ENCODE peak calls at places on chromosomes 12 and 14, in seven cellular contexts. V, E, Y, P, R, S and F are unnamed samples. For H3K4me1, the result is how much of the 10 kb centered on the place peaks cover.

GRCh38 chr12:6265038-6265405 is 45.5 kb upstream of the PLEKHG6 start:
- DNase-seq in S (no peak), Y (no peak), E (no peak), V (no peak), P (no peak), R (no peak), F (no peak)

GRCh38 chr12:59486827-59487226 is 109.0 kb upstream of the SLC16A7 start:
- DNase-seq in Y (no peak), P (no peak), R (no peak), S (no peak), V (no peak), E (no peak), F (no peak)

GRCh38 chr12:71159260-71159659 is 1.5 kb upstream of the TSPAN8 start:
- DNase-seq in P (no peak), S (no peak), V (no peak), R (no peak), E (no peak), Y (no peak), F (no peak)

GRCh38 chr14:88987516-88987915 is 163.1 kb downstream of the TTC8 start:
- DNase-seq in S (no peak), R (no peak), E (no peak), Y (no peak), V (no peak), P (no peak), F (no peak)

GRCh38 chr12:109760031-109760929 is 46.7 kb downstream of the FAM222A start:
- DNase-seq in V (no peak), P (peak), R (peak), E (peak), Y (no peak), S (no peak), F (no peak)

GRCh38 chr12:43226151-43226550 is 325.9 kb downstream of the ADAMTS20 start:
- DNase-seq in R (no peak), S (no peak), Y (no peak), P (no peak), E (no peak), V (no peak), F (no peak)

GRCh38 chr12:121787063-121787774 is 6.3 kb downstream of the RHOF start:
- DNase-seq in E (no peak), Y (no peak), P (no peak), R (peak), S (no peak), V (peak), F (no peak)

GRCh38 chr12:12922191-12922616 is 29.8 kb downstream of the GPRC5D start:
- DNase-seq in E (no peak), P (no peak), R (no peak), V (peak), Y (peak), S (no peak), F (no peak)

GRCh38 chr14:91354221-91354916 is 63.3 kb downstream of the CCDC88C start:
- DNase-seq in E (no peak), V (no peak), S (no peak), Y (no peak), P (no peak), R (no peak), F (no peak)

GRCh38 chr12:85310456-85311076 is 30.5 kb downstream of the ALX1 start:
- DNase-seq in S (no peak), R (no peak), E (no peak), P (no peak), Y (peak), V (peak), F (no peak)

GRCh38 chr12:6734506-6735082 is 10.7 kb downstream of the COPS7A start:
- DNase-seq in V (no peak), Y (no peak), S (no peak), P (no peak), R (no peak), E (no peak), F (no peak)

GRCh38 chr12:48681738-48682532 is at the start of gene KANSL2:
- DNase-seq in S (peak), Y (peak), R (peak), E (peak), V (peak), P (peak), F (peak)

GRCh38 chr14:104494483-104494882 is 85.1 kb upstream of the C14orf180 start:
- DNase-seq in P (no peak), V (no peak), S (no peak), E (no peak), Y (no peak), R (no peak), F (no peak)

GRCh38 chr12:51070004-51070403 is 13.4 kb downstream of the CSRNP2 start:
- DNase-seq in S (no peak), V (no peak), R (no peak), Y (no peak), E (no peak), P (peak), F (no peak)

GRCh38 chr12:65892905-65893304 is 68.6 kb downstream of the HMGA2 start:
- DNase-seq in V (no peak), E (no peak), P (no peak), S (no peak), Y (no peak), R (no peak), F (no peak)

GRCh38 chr12:6310771-6311610 is 509 bp downstream of the PLEKHG6 start:
- DNase-seq in S (peak), P (no peak), Y (peak), V (no peak), E (no peak), R (peak), F (no peak)

GRCh38 chr12:23084236-23084995 is 459.4 kb downstream of the ETNK1 start:
- DNase-seq in R (no peak), E (no peak), S (peak), V (peak), P (peak), Y (no peak), F (no peak)

GRCh38 chr12:34300376-34301250 is 278.3 kb downstream of the ALG10 start:
- DNase-seq in S (no peak), P (no peak), R (no peak), Y (no peak), E (peak), V (no peak), F (no peak)

GRCh38 chr14:47040490-47040889 is 388.9 kb upstream of the RPL10L start:
- DNase-seq in P (no peak), S (no peak), Y (peak), V (peak), R (no peak), E (no peak), F (no peak)

GRCh38 chr12:627863-628805 is 35.1 kb downstream of the NINJ2 start:
- DNase-seq in V (no peak), Y (no peak), P (no peak), E (no peak), R (no peak), S (no peak), F (no peak)

GRCh38 chr12:95789126-95790024 is 1.2 kb downstream of the NTN4 start:
- DNase-seq in E (peak), P (peak), S (no peak), Y (peak), V (peak), R (peak), F (peak)

GRCh38 chr14:35123388-35123703 is 994 bp downstream of the PRORP start:
- DNase-seq in P (no peak), E (no peak), Y (no peak), S (no peak), R (no peak), V (no peak), F (no peak)

GRCh38 chr12:6943387-6943718 is 263 bp upstream of the RNU7-1 start:
- DNase-seq in S (peak), P (peak), R (peak), E (peak), V (peak), Y (peak), F (peak)

GRCh38 chr12:108827941-108828340 is 29.4 kb downstream of the SSH1 start:
- DNase-seq in V (no peak), S (no peak), R (no peak), Y (no peak), E (no peak), P (no peak), F (no peak)

GRCh38 chr12:49201595-49202295 is 12.9 kb upstream of the TUBA1A start:
- DNase-seq in S (no peak), V (peak), E (peak), R (no peak), P (no peak), Y (peak), F (peak)

GRCh38 chr14:98136420-98136819 is 1135.6 kb downstream of the BCL11B start:
- DNase-seq in P (no peak), V (no peak), E (no peak), S (no peak), R (no peak), Y (no peak), F (no peak)

GRCh38 chr12:116559330-116560080 is at the start of gene MAP1LC3B2:
- DNase-seq in Y (peak), E (no peak), S (peak), V (peak), R (peak), P (peak), F (peak)

GRCh38 chr12:80269953-80270552 is 170.7 kb downstream of the OTOGL start:
- DNase-seq in V (peak), R (no peak), E (no peak), Y (peak), S (peak), P (no peak), F (peak)

GRCh38 chr12:46370792-46371717 is 1.5 kb downstream of the SLC38A2 start:
- DNase-seq in E (peak), Y (peak), V (peak), P (peak), S (peak), R (peak), F (peak)

GRCh38 chr14:54554401-54554800 is 12.5 kb upstream of the SAMD4A start:
- DNase-seq in V (no peak), Y (no peak), P (no peak), R (no peak), S (no peak), E (no peak), F (no peak)

GRCh38 chr14:103334644-103335603 is 887 bp downstream of the EIF5 start:
- DNase-seq in E (peak), S (peak), P (peak), Y (no peak), V (peak), R (peak), F (no peak)

GRCh38 chr12:111827916-111828315 is 14.1 kb upstream of the MAPKAPK5 start:
- DNase-seq in Y (no peak), P (no peak), E (no peak), R (no peak), S (no peak), V (no peak), F (no peak)

GRCh38 chr12:53482626-53483165 is 16.6 kb downstream of the MAP3K12 start:
- DNase-seq in E (peak), P (peak), V (no peak), Y (no peak), R (no peak), S (no peak), F (no peak)

GRCh38 chr14:36070056-36071043 is 106.2 kb downstream of the PTCSC3 start:
- DNase-seq in Y (peak), P (peak), E (no peak), V (peak), S (peak), R (peak), F (peak)

GRCh38 chr14:105471823-105472495 is 2.7 kb upstream of the CRIP2 start:
- DNase-seq in E (peak), S (no peak), V (no peak), P (no peak), Y (no peak), R (no peak), F (no peak)

GRCh38 chr14:23402296-23403138 is 5.6 kb downstream of the MYH6 start:
- DNase-seq in S (peak), V (no peak), P (no peak), E (no peak), R (no peak), Y (peak), F (no peak)

GRCh38 chr12:117761528-117762100 is 207.2 kb downstream of the KSR2 start:
- DNase-seq in V (no peak), S (no peak), R (no peak), P (no peak), E (no peak), Y (no peak), F (no peak)

GRCh38 chr12:65666876-65667275 is 157.4 kb upstream of the HMGA2 start:
- DNase-seq in S (peak), P (no peak), E (no peak), Y (no peak), V (no peak), R (no peak), F (no peak)

GRCh38 chr12:78863482-78864427 is 819 bp upstream of the SYT1 start:
- DNase-seq in E (no peak), P (peak), R (no peak), S (no peak), Y (peak), V (peak), F (no peak)

GRCh38 chr12:82529954-82530353 is 156.8 kb upstream of the TMTC2 start:
- DNase-seq in E (no peak), S (no peak), P (no peak), Y (no peak), V (no peak), R (no peak), F (no peak)

GRCh38 chr12:82530394-82530793 is 156.3 kb upstream of the TMTC2 start:
- DNase-seq in R (no peak), Y (no peak), P (no peak), S (no peak), E (no peak), V (no peak), F (no peak)

GRCh38 chr12:82527165-82527780 is 159.4 kb upstream of the TMTC2 start:
- DNase-seq in Y (peak), V (peak), R (no peak), E (no peak), S (peak), P (peak), F (peak)

GRCh38 chr12:82525616-82526015 is 161.1 kb upstream of the TMTC2 start:
- DNase-seq in S (no peak), Y (no peak), V (no peak), R (no peak), P (no peak), E (no peak), F (no peak)

GRCh38 chr12:82529096-82529495 is 157.6 kb upstream of the TMTC2 start:
- DNase-seq in P (no peak), Y (no peak), S (no peak), V (no peak), E (no peak), R (no peak), F (no peak)
- H3K4me3 ChIP-seq in P (no peak), Y (no peak), S (no peak), V (no peak), E (no peak), R (no peak), F (no peak)

DNA sequence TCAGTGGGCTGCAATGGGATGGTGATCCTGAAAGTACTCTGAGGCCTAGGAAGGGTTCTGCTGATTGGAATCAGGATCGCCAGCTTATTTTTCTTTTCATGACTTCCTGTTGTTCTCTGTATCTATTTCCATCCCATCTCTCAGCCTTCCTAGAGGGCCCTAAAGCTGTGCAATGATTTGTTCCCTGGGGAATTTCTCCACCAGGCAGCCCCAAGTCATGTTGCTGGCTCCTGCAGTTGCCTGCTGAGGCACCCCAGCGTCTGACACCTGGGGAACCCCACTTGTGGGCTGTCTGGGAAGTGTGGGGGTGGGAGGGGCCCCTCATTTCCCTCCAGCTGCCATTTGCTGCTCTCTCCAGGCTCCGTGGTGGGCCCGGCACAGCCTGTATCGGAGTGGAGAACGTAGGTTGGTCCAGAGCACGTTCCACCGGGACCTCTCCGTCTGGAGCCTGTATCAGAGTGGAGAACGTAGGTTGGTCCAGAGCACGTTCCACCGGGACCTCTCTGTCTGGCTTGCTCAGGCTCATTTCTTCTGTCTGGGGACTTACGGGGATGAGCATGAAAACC is 138.3 kb downstream of the TSPAN9 start:
- DNase-seq in V (no peak), R (no peak), E (no peak), S (no peak), Y (no peak), P (no peak), F (no peak)
- H3K4me1 ChIP-seq in V (under half), R (under half), E (under half), S (under half), Y (under half), P (under half), F (under half)

GRCh38 chr14:77126461-77126990 is 15.1 kb downstream of the ZDHHC22 start:
- DNase-seq in P (no peak), V (no peak), S (no peak), E (no peak), R (no peak), Y (no peak), F (no peak)
- H3K4me3 ChIP-seq in P (no peak), V (no peak), S (no peak), E (no peak), R (no peak), Y (no peak), F (no peak)

GRCh38 chr14:59354666-59355065 is 110.5 kb downstream of the GPR135 start:
- DNase-seq in Y (no peak), R (no peak), V (no peak), E (no peak), S (no peak), P (no peak), F (no peak)

GRCh38 chr14:59356783-59357182 is 108.4 kb downstream of the GPR135 start:
- DNase-seq in E (no peak), Y (no peak), P (no peak), S (no peak), R (no peak), V (no peak), F (no peak)

GRCh38 chr14:59355101-59355500 is 110.1 kb downstream of the GPR135 start:
- DNase-seq in V (no peak), E (no peak), S (no peak), Y (no peak), P (no peak), R (no peak), F (no peak)

GRCh38 chr14:59358105-59358504 is 107.1 kb downstream of the GPR135 start:
- DNase-seq in Y (peak), S (no peak), V (peak), E (peak), R (no peak), P (no peak), F (peak)

GRCh38 chr14:59356298-59356697 is 108.9 kb downstream of the GPR135 start:
- DNase-seq in V (no peak), Y (no peak), P (no peak), R (no peak), E (no peak), S (no peak), F (no peak)
- H3K4me1 ChIP-seq in V (under half), Y (under half), P (under half), R (under half), E (under half), S (under half), F (under half)

DNA sequence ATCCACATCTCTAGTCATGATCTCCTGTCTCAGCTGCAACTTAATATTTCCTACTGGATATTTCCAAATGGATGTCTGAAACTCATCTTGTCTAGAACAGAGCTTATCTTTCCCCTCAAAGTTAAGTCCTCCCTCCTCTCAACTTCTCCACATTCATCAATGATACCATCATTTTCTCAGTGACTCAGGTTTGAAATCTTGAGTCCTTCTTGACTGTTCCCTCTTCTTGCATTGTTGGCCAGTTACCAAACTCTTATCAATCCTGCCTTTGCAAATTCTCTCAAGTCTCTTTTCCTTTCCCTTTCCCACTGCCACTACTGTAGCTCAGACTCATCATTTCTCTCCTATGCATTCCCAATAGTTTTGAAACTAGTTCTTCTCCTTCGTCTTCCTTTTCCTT is 14.3 kb upstream of the CHURC1 start:
- DNase-seq in R (no peak), S (peak), Y (no peak), V (no peak), E (no peak), P (no peak), F (no peak)
- H3K4me3 ChIP-seq in R (no peak), S (no peak), Y (no peak), V (no peak), E (no peak), P (no peak), F (no peak)

DNA sequence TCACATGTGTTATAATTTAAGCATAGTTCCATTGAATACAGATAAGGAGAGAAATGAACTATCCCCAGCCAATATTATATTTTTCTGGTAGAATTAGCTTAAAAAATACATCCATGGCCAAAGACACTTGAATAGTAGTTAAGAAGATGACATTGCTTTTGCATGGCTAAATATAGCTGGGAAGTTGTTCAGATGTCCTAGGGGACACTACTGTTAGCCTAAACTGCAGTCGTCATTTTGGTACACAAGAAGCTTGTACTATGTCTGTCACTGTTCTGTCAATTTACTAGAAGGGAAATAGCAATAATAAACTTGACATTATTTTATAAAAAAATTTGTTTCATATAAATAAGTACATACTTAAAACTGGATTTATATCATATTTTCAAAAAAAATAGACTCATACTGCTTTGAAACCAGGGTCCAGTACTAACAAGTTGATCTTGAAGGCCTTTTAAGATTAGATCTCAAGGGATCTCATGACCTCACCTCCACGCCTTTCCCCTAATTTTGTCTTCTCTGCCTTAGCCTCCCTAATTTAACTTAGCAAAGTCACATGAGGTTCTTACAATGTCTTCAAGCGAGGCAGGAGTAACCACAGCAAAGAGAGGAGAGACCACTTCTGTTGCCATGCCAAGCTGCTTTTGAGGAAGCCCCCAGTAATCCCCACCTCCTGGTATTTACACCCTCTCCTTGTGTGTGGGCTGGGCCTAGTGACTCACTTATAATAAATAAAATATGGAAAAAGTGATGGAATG is 81.0 kb downstream of the AVPR1A start:
- DNase-seq in R (no peak), Y (no peak), S (no peak), V (no peak), E (no peak), P (no peak), F (no peak)
- H3K4me1 ChIP-seq in R (under half), Y (under half), S (under half), V (under half), E (under half), P (under half), F (under half)